ENCODE peak calls at places on chromosomes 5 and 9, in ten cellular contexts. E is stimulated activated CD4-positive, alpha-beta T cell treated with anti-CD3 and anti-CD28 coated beads, TNF-alpha, amount 100 ng/mL, for 1 hour; R is ureter; S is activated CD8-positive, alpha-beta memory T cell treated with anti-CD3 and anti-CD28 coated beads, Interleukin-2, amount 50 U/mL, for 48 hours; G is ovary; Q is activated effector memory CD4-positive, alpha-beta T cell treated with Interleukin-2 at 50 U/mL for 16 hours; B is OCI-M1; V is K562; O is cardiac muscle cell; J is amniotic epithelial cell. H is an unnamed sample.

GRCh38 chr9:121956808-121957207 is 136.3 kb downstream of the TTLL11 start:
- DNase-seq in O (no peak), E (no peak), B (no peak), J (no peak), V (no peak), Q (no peak), S (no peak), R (no peak), G (no peak), H (no peak)

GRCh38 chr9:68751556-68751955 is 46.5 kb downstream of the PIP5K1B start:
- DNase-seq in B (peak), O (no peak), Q (no peak), G (no peak), S (no peak), V (no peak), J (no peak), R (no peak), E (no peak), H (no peak)

GRCh38 chr5:168870914-168871313 is 291.7 kb upstream of the PANK3 start:
- DNase-seq in R (no peak), G (no peak), O (no peak), S (no peak), J (no peak), V (no peak), B (no peak), E (no peak), Q (no peak), H (peak)

GRCh38 chr5:106584268-106584667 is 1086.5 kb downstream of the EFNA5 start:
- DNase-seq in S (no peak), O (no peak), E (no peak), B (no peak), V (no peak), R (no peak), Q (no peak), G (no peak), J (peak), H (no peak)

GRCh38 chr5:157574456-157575095 is 999 bp downstream of the ADAM19 start:
- DNase-seq in B (no peak), S (peak), G (peak), E (no peak), J (no peak), V (no peak), O (no peak), R (no peak), Q (no peak), H (no peak)

GRCh38 chr5:33938881-33939280 is 2.7 kb downstream of the RXFP3 start:
- DNase-seq in O (no peak), V (no peak), R (no peak), J (no peak), G (no peak), B (no peak), E (no peak), Q (no peak), S (no peak), H (no peak)

GRCh38 chr9:91589101-91589553 is 165.5 kb upstream of the NFIL3 start:
- DNase-seq in V (no peak), O (no peak), J (peak), S (no peak), R (peak), E (no peak), B (no peak), G (peak), Q (no peak), H (no peak)

GRCh38 chr5:139110526-139111168 is 87.5 kb downstream of the SIL1 start:
- DNase-seq in Q (no peak), O (no peak), B (no peak), S (no peak), V (no peak), G (no peak), J (no peak), R (no peak), E (no peak), H (no peak)

GRCh38 chr5:172163346-172163745 is 24.7 kb downstream of the STK10 start:
- DNase-seq in S (no peak), Q (no peak), G (no peak), O (peak), J (no peak), R (no peak), E (no peak), B (no peak), V (no peak), H (peak)

GRCh38 chr5:69414885-69415583 is at the start of gene MARVELD2:
- DNase-seq in G (peak), V (no peak), E (no peak), B (no peak), S (peak), Q (peak), O (peak), J (peak), R (peak), H (peak)

GRCh38 chr9:88988796-88989641 is 2.2 kb upstream of the S1PR3 start:
- DNase-seq in J (peak), Q (no peak), E (no peak), R (no peak), B (no peak), S (peak), O (no peak), V (no peak), G (no peak), H (no peak)

GRCh38 chr9:87855061-87855460 is 27.6 kb upstream of the SPATA31E1 start:
- DNase-seq in R (no peak), Q (no peak), E (no peak), V (no peak), G (no peak), S (no peak), B (no peak), O (no peak), J (no peak), H (no peak)

GRCh38 chr5:166957763-166958162 is 1333.7 kb upstream of the WWC1 start:
- DNase-seq in V (no peak), E (no peak), Q (no peak), O (no peak), B (no peak), G (no peak), S (no peak), J (no peak), R (no peak), H (no peak)

H was measured in G401.